ENCODE peak calls at places on chromosomes 4 and X, in nine cellular contexts. K is tibial artery; G is brain microvascular endothelial cell; P is right lobe of liver; R is heart left ventricle; A is ovary; J is breast epithelium; L is uterus; W is CD4-positive, CD25-positive, alpha-beta regulatory T cell. F is an unnamed sample.

GRCh38 chr4:80307774-80308465 is 27.6 kb upstream of the CFAP299 start:
- DNase-seq in R (no peak), W (no peak), A (no peak), P (no peak), K (no peak), L (no peak), G (peak; percentile 43), J (no peak), F (no peak)

GRCh38 chrX:123203772-123204171 is 19.7 kb downstream of the GRIA3 start:
- DNase-seq in P (no peak), R (no peak), G (no peak), J (no peak), W (no peak), A (no peak), K (no peak), L (no peak), F (no peak)

GRCh38 chr4:1305781-1306455 is 16.2 kb downstream of the MAEA start:
- DNase-seq in P (no peak), W (no peak), J (no peak), G (no peak), R (no peak), K (no peak), A (no peak), L (no peak), F (no peak)

GRCh38 chr4:87353592-87353991 is 30.9 kb upstream of the HSD17B13 start:
- DNase-seq in A (no peak), J (no peak), W (peak; percentile 16), P (no peak), K (no peak), R (peak; percentile 31), G (peak; percentile 37), L (peak; percentile 59), F (no peak)

GRCh38 chr4:62344915-62345314 is 1144.8 kb downstream of the ADGRL3 start:
- DNase-seq in A (no peak), L (no peak), W (no peak), R (no peak), K (no peak), J (no peak), G (no peak), P (no peak), F (no peak)

GRCh38 chrX:24333371-24333770 is 19.5 kb upstream of the SUPT20HL2 start:
- DNase-seq in K (no peak), J (no peak), L (no peak), W (no peak), G (no peak), P (no peak), A (no peak), R (no peak), F (no peak)

GRCh38 chr4:56626963-56627362 is 54.1 kb downstream of the HOPX start:
- DNase-seq in A (no peak), P (no peak), L (no peak), K (no peak), G (no peak), J (no peak), R (no peak), W (no peak), F (no peak)

GRCh38 chrX:139126493-139126892 is 404.0 kb upstream of the F9 start:
- DNase-seq in K (no peak), R (no peak), P (no peak), W (no peak), L (no peak), G (no peak), A (no peak), J (no peak), F (no peak)

GRCh38 chr4:99808260-99808857 is 8.3 kb upstream of the DAPP1 start:
- DNase-seq in J (no peak), R (peak; percentile 46), K (peak; percentile 38), G (peak; percentile 53), L (no peak), W (peak; percentile 70), A (no peak), P (peak; percentile 45), F (no peak)

GRCh38 chr4:7068279-7068842 is 497 bp upstream of the GRPEL1 start:
- DNase-seq in A (no peak), J (no peak), P (peak; percentile 100), K (no peak), R (no peak), L (no peak), W (no peak), G (no peak), F (no peak)

GRCh38 chr4:122700178-122700725 is 32.3 kb upstream of the BBS12 start:
- DNase-seq in K (no peak), L (peak; percentile 81), W (no peak), J (peak; percentile 87), A (peak; percentile 93), G (peak; percentile 70), P (peak; percentile 61), R (peak; percentile 82), F (no peak)

GRCh38 chr4:113446019-113446418 is 315.5 kb downstream of the CAMK2D start:
- DNase-seq in G (no peak), R (no peak), P (no peak), K (no peak), W (no peak), A (no peak), L (no peak), J (no peak), F (no peak)

DNA sequence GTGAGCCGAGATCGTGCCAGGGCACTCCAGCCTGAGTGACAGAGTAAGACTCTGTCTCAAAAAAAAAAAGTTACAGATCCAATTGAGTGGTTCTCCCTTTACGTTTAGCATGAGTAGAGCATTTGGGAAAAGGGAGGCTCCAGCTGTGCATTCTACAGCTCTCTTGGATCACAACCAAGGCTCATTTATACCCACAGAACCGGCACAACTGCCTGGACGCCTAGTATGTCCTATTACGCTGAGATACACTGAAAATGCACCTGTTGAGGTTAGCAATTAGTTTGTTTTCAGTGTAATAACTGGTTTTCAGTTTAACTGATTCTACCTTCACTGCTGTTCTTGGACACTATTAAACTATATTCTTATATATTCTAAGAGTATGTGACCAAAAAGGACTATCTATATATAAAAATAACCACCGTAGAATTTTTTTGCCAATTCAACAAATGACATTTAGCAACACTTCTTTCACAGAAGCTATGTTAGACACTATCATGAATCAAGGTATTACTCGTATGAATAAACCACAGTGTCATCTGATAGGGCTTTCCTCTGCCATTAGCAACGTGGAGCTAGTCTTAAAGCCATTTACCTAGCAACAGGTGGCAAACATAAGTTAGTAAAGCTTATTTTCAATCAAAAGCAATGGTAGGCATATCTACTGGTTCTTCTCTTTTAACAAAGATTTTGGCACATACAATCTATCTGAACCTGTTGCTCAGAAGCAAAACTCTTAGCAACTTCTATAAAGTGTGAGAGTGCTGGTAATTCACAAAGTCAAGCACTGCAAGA is 3.6 kb downstream of the OTUD4 start:
- DNase-seq in A (no peak), K (no peak), J (no peak), P (no peak), L (no peak), R (no peak), W (peak; percentile 46), G (no peak), F (no peak)
- H3K27ac ChIP-seq in A (no peak overlapping the region), K (peak overlapping the region; percentile 97), J (peak overlapping the region; percentile 96), P (peak overlapping the region; percentile 97), L (peak overlapping the region; percentile 99), R (peak overlapping the region; percentile 90), W (peak overlapping the region; percentile 95), G (no peak overlapping the region), F (no peak overlapping the region)

GRCh38 chr4:185717018-185717726 is 94.8 kb downstream of the SORBS2 start:
- DNase-seq in W (no peak), K (no peak), A (no peak), L (no peak), P (no peak), J (no peak), R (peak; percentile 45), G (no peak), F (no peak)
- H3K27ac ChIP-seq in W (no peak overlapping the region), K (peak overlapping the region; percentile 89), A (no peak overlapping the region), L (peak overlapping the region; percentile 28), P (peak overlapping the region; percentile 97), J (no peak overlapping the region), R (no peak overlapping the region), G (no peak overlapping the region), F (no peak overlapping the region)

GRCh38 chrX:131025336-131025735 is 32.8 kb upstream of the ARHGAP36 start:
- DNase-seq in L (no peak), G (no peak), A (no peak), P (no peak), R (no peak), J (no peak), W (no peak), K (no peak), F (no peak)
- H3K27ac ChIP-seq in L (no peak overlapping the region), G (no peak overlapping the region), A (no peak overlapping the region), P (no peak overlapping the region), R (no peak overlapping the region), J (no peak overlapping the region), W (no peak overlapping the region), K (no peak overlapping the region), F (no peak overlapping the region)

GRCh38 chrX:112645774-112646173 is 34.0 kb downstream of the LHFPL1 start:
- DNase-seq in J (no peak), W (no peak), P (no peak), G (no peak), L (no peak), R (no peak), K (no peak), A (no peak), F (no peak)

GRCh38 chrX:112654871-112655270 is 24.9 kb downstream of the LHFPL1 start:
- DNase-seq in G (peak; percentile 40), W (no peak), P (no peak), A (no peak), R (no peak), K (no peak), J (no peak), L (no peak), F (no peak)

GRCh38 chrX:112653017-112653416 is 26.7 kb downstream of the LHFPL1 start:
- DNase-seq in R (no peak), P (no peak), G (no peak), A (no peak), J (no peak), W (no peak), K (no peak), L (no peak), F (no peak)

GRCh38 chrX:112646651-112647050 is 33.1 kb downstream of the LHFPL1 start:
- DNase-seq in J (no peak), R (no peak), G (no peak), P (no peak), K (no peak), A (no peak), W (no peak), L (no peak), F (no peak)

GRCh38 chrX:112651766-112652165 is 28.0 kb downstream of the LHFPL1 start:
- DNase-seq in W (no peak), L (no peak), R (no peak), P (no peak), K (no peak), G (no peak), A (no peak), J (no peak), F (no peak)
- H3K27ac ChIP-seq in W (no peak overlapping the region), L (no peak overlapping the region), R (no peak overlapping the region), P (no peak overlapping the region), K (no peak overlapping the region), G (no peak overlapping the region), A (no peak overlapping the region), J (no peak overlapping the region), F (no peak overlapping the region)

F was measured in substantia nigra.